ENCODE peak calls at places on chromosomes 13 and 19, in eight cellular contexts. One of them, this sample, is unnamed.

GRCh38 chr19:7904074-7905020 is 670 bp downstream of the MAP2K7 start:
- DNase-seq in fibroblast of pulmonary artery: no peak
- DNase-seq in AG04449: no peak
- DNase-seq in osteocyte: no peak
- DNase-seq in AG10803: no peak
- DNase-seq in body of pancreas: peak
- DNase-seq in IMR-90: no peak
- DNase-seq in GM10248: peak
- DNase-seq in this sample: no peak

GRCh38 chr13:75129331-75129730 is 352.6 kb downstream of the TBC1D4 start:
- DNase-seq in IMR-90: no peak
- DNase-seq in osteocyte: no peak
- DNase-seq in AG04449: no peak
- DNase-seq in AG10803: peak
- DNase-seq in body of pancreas: no peak
- DNase-seq in GM10248: no peak
- DNase-seq in fibroblast of pulmonary artery: no peak
- DNase-seq in this sample: no peak

GRCh38 chr19:35213678-35214632 is 14.6 kb downstream of the FAM187B start:
- DNase-seq in AG04449: no peak
- DNase-seq in fibroblast of pulmonary artery: peak
- DNase-seq in body of pancreas: peak
- DNase-seq in IMR-90: peak
- DNase-seq in AG10803: peak
- DNase-seq in osteocyte: no peak
- DNase-seq in GM10248: peak
- DNase-seq in this sample: peak

GRCh38 chr13:59691501-59692066 is 472.1 kb downstream of the DIAPH3 start:
- DNase-seq in osteocyte: no peak
- DNase-seq in AG10803: no peak
- DNase-seq in fibroblast of pulmonary artery: no peak
- DNase-seq in AG04449: no peak
- DNase-seq in GM10248: no peak
- DNase-seq in body of pancreas: no peak
- DNase-seq in IMR-90: peak
- DNase-seq in this sample: no peak

GRCh38 chr13:44303681-44304432 is 69.8 kb upstream of the SERP2 start:
- DNase-seq in IMR-90: no peak
- DNase-seq in body of pancreas: peak
- DNase-seq in osteocyte: no peak
- DNase-seq in GM10248: no peak
- DNase-seq in AG10803: no peak
- DNase-seq in fibroblast of pulmonary artery: no peak
- DNase-seq in AG04449: no peak
- DNase-seq in this sample: no peak

GRCh38 chr19:47613165-47614146 is 4.5 kb downstream of the BICRA start:
- DNase-seq in AG04449: no peak
- DNase-seq in IMR-90: peak
- DNase-seq in AG10803: peak
- DNase-seq in osteocyte: peak
- DNase-seq in GM10248: no peak
- DNase-seq in body of pancreas: no peak
- DNase-seq in fibroblast of pulmonary artery: peak
- DNase-seq in this sample: no peak

GRCh38 chr19:15538774-15539173 is 30.4 kb downstream of the CYP4F22 start:
- DNase-seq in AG10803: no peak
- DNase-seq in IMR-90: peak
- DNase-seq in fibroblast of pulmonary artery: peak
- DNase-seq in AG04449: no peak
- DNase-seq in body of pancreas: no peak
- DNase-seq in osteocyte: no peak
- DNase-seq in GM10248: no peak
- DNase-seq in this sample: no peak

GRCh38 chr13:97535619-97536018 is 101.7 kb downstream of the RAP2A start:
- DNase-seq in GM10248: no peak
- DNase-seq in osteocyte: no peak
- DNase-seq in body of pancreas: no peak
- DNase-seq in AG10803: peak
- DNase-seq in fibroblast of pulmonary artery: peak
- DNase-seq in AG04449: peak
- DNase-seq in IMR-90: peak
- DNase-seq in this sample: no peak

GRCh38 chr13:78829821-78830220 is 170.9 kb upstream of the OBI1 start:
- DNase-seq in AG10803: no peak
- DNase-seq in GM10248: no peak
- DNase-seq in osteocyte: no peak
- DNase-seq in AG04449: no peak
- DNase-seq in fibroblast of pulmonary artery: no peak
- DNase-seq in body of pancreas: no peak
- DNase-seq in IMR-90: no peak
- DNase-seq in this sample: no peak

GRCh38 chr13:30179547-30180256 is 127.6 kb downstream of the KATNAL1 start:
- DNase-seq in AG10803: no peak
- DNase-seq in IMR-90: no peak
- DNase-seq in fibroblast of pulmonary artery: no peak
- DNase-seq in body of pancreas: no peak
- DNase-seq in GM10248: no peak
- DNase-seq in osteocyte: no peak
- DNase-seq in AG04449: no peak
- DNase-seq in this sample: no peak

GRCh38 chr19:1252818-1253513 is 4.6 kb downstream of the MIDN start:
- DNase-seq in AG10803: peak
- DNase-seq in AG04449: peak
- DNase-seq in body of pancreas: peak
- DNase-seq in IMR-90: peak
- DNase-seq in GM10248: no peak
- DNase-seq in osteocyte: peak
- DNase-seq in fibroblast of pulmonary artery: peak
- DNase-seq in this sample: peak

GRCh38 chr13:73819711-73820110 is 314.5 kb downstream of the KLF12 start:
- DNase-seq in IMR-90: no peak
- DNase-seq in AG04449: no peak
- DNase-seq in body of pancreas: no peak
- DNase-seq in GM10248: no peak
- DNase-seq in fibroblast of pulmonary artery: no peak
- DNase-seq in osteocyte: no peak
- DNase-seq in AG10803: no peak
- DNase-seq in this sample: no peak

GRCh38 chr19:8578642-8579265 is 1.5 kb upstream of the MYO1F start:
- DNase-seq in fibroblast of pulmonary artery: peak
- DNase-seq in osteocyte: peak
- DNase-seq in AG10803: peak
- DNase-seq in IMR-90: peak
- DNase-seq in body of pancreas: peak
- DNase-seq in AG04449: no peak
- DNase-seq in GM10248: peak
- DNase-seq in this sample: peak

GRCh38 chr13:53276265-53276664 is 247.7 kb downstream of the OLFM4 start:
- DNase-seq in GM10248: no peak
- DNase-seq in IMR-90: no peak
- DNase-seq in fibroblast of pulmonary artery: no peak
- DNase-seq in AG04449: no peak
- DNase-seq in osteocyte: no peak
- DNase-seq in body of pancreas: no peak
- DNase-seq in AG10803: no peak
- DNase-seq in this sample: no peak

GRCh38 chr19:52170863-52171320 is 529 bp downstream of the ZNF836 start:
- DNase-seq in fibroblast of pulmonary artery: no peak
- DNase-seq in AG10803: no peak
- DNase-seq in GM10248: no peak
- DNase-seq in osteocyte: no peak
- DNase-seq in AG04449: no peak
- DNase-seq in IMR-90: no peak
- DNase-seq in body of pancreas: peak
- DNase-seq in this sample: no peak

GRCh38 chr13:29402168-29402621 is 193.3 kb downstream of the SLC7A1 start:
- DNase-seq in osteocyte: no peak
- DNase-seq in body of pancreas: no peak
- DNase-seq in fibroblast of pulmonary artery: peak
- DNase-seq in GM10248: no peak
- DNase-seq in IMR-90: peak
- DNase-seq in AG04449: no peak
- DNase-seq in AG10803: no peak
- DNase-seq in this sample: no peak

GRCh38 chr13:50969691-50970090 is 60.1 kb downstream of the RNASEH2B start:
- DNase-seq in AG10803: peak
- DNase-seq in GM10248: no peak
- DNase-seq in body of pancreas: no peak
- DNase-seq in fibroblast of pulmonary artery: peak
- DNase-seq in IMR-90: no peak
- DNase-seq in AG04449: no peak
- DNase-seq in osteocyte: no peak
- DNase-seq in this sample: no peak
- TF ChIP-seq CTCF in AG10803: peak
- TF ChIP-seq CTCF in GM10248: no peak
- TF ChIP-seq CTCF in body of pancreas: no peak
- TF ChIP-seq CTCF in fibroblast of pulmonary artery: no peak
- TF ChIP-seq CTCF in IMR-90: no peak
- TF ChIP-seq CTCF in AG04449: no peak
- TF ChIP-seq CTCF in osteocyte: no peak
- TF ChIP-seq CTCF in this sample: no peak

DNA sequence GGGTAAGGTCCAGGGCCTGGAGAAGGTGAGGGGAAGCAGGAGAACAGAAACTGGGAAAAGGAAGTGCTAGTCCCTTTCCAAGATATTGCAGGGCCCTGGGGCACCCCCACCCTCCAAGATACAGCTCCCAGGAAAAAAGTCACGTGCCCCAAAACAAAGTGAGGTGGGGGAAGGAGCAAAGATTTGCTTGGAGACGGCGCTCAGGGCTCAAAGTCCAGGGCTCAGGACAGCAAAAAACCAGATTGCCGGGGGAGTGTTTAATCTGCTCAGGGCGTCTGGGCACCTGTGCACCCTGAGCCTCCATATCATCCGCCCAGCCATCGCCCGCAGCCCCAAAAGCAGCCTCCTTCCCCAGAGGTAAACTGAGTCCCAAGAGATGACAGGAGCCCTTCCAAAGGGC is 6.3 kb downstream of the SMIM24 start:
- DNase-seq in fibroblast of pulmonary artery: no peak
- DNase-seq in body of pancreas: no peak
- DNase-seq in AG04449: no peak
- DNase-seq in osteocyte: no peak
- DNase-seq in IMR-90: no peak
- DNase-seq in GM10248: no peak
- DNase-seq in AG10803: no peak
- DNase-seq in this sample: no peak
- TF ChIP-seq CTCF in fibroblast of pulmonary artery: no peak
- TF ChIP-seq CTCF in body of pancreas: no peak
- TF ChIP-seq CTCF in AG04449: no peak
- TF ChIP-seq CTCF in osteocyte: no peak
- TF ChIP-seq CTCF in IMR-90: no peak
- TF ChIP-seq CTCF in GM10248: no peak
- TF ChIP-seq CTCF in AG10803: no peak
- TF ChIP-seq CTCF in this sample: no peak

DNA sequence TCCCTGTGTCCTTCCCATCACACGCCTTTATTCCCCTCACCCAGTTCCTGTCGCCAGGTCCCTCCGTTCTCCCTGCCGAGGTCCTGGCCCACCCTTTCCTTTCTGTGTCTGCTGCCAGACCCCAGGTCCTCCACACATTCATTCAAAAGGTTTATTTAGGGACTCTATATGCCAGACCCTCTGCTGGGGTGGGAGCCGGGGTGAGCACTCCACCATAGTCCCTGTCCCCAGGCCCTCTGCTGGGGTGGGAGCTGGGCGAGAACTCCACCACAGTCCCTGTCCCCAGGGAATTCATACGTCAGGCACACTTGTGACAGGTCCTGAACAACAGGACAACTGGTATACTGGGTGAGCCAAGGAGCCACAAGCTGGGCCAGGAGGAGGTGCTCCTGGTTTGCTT is 34.4 kb upstream of the TUBGCP3 start:
- DNase-seq in fibroblast of pulmonary artery: no peak
- DNase-seq in osteocyte: no peak
- DNase-seq in AG04449: no peak
- DNase-seq in AG10803: no peak
- DNase-seq in body of pancreas: no peak
- DNase-seq in IMR-90: no peak
- DNase-seq in GM10248: no peak
- DNase-seq in this sample: no peak
- TF ChIP-seq CTCF in fibroblast of pulmonary artery: no peak
- TF ChIP-seq CTCF in osteocyte: no peak
- TF ChIP-seq CTCF in AG04449: no peak
- TF ChIP-seq CTCF in AG10803: no peak
- TF ChIP-seq CTCF in body of pancreas: no peak
- TF ChIP-seq CTCF in IMR-90: no peak
- TF ChIP-seq CTCF in GM10248: no peak
- TF ChIP-seq CTCF in this sample: no peak

GRCh38 chr19:11142528-11143171 is 12.9 kb downstream of the SPC24 start:
- DNase-seq in osteocyte: peak
- DNase-seq in AG04449: peak
- DNase-seq in IMR-90: peak
- DNase-seq in fibroblast of pulmonary artery: peak
- DNase-seq in body of pancreas: peak
- DNase-seq in AG10803: peak
- DNase-seq in GM10248: no peak
- DNase-seq in this sample: peak

GRCh38 chr19:11140896-11141295 is 14.7 kb downstream of the SPC24 start:
- DNase-seq in IMR-90: no peak
- DNase-seq in body of pancreas: no peak
- DNase-seq in AG04449: no peak
- DNase-seq in osteocyte: no peak
- DNase-seq in GM10248: peak
- DNase-seq in fibroblast of pulmonary artery: no peak
- DNase-seq in AG10803: no peak
- DNase-seq in this sample: no peak

GRCh38 chr19:11138659-11139526 is 16.7 kb downstream of the SPC24 start:
- DNase-seq in AG10803: peak
- DNase-seq in GM10248: peak
- DNase-seq in IMR-90: peak
- DNase-seq in body of pancreas: peak
- DNase-seq in fibroblast of pulmonary artery: peak
- DNase-seq in AG04449: peak
- DNase-seq in osteocyte: peak
- DNase-seq in this sample: peak

GRCh38 chr19:11145147-11145924 is 10.2 kb downstream of the SPC24 start:
- DNase-seq in AG04449: no peak
- DNase-seq in AG10803: no peak
- DNase-seq in GM10248: no peak
- DNase-seq in osteocyte: no peak
- DNase-seq in body of pancreas: no peak
- DNase-seq in fibroblast of pulmonary artery: no peak
- DNase-seq in IMR-90: no peak
- DNase-seq in this sample: no peak

GRCh38 chr19:11141937-11142527 is 13.6 kb downstream of the SPC24 start:
- DNase-seq in AG10803: no peak
- DNase-seq in IMR-90: no peak
- DNase-seq in fibroblast of pulmonary artery: no peak
- DNase-seq in GM10248: no peak
- DNase-seq in AG04449: no peak
- DNase-seq in osteocyte: no peak
- DNase-seq in body of pancreas: peak
- DNase-seq in this sample: no peak
- TF ChIP-seq CTCF in AG10803: no peak
- TF ChIP-seq CTCF in IMR-90: no peak
- TF ChIP-seq CTCF in fibroblast of pulmonary artery: no peak
- TF ChIP-seq CTCF in GM10248: no peak
- TF ChIP-seq CTCF in AG04449: no peak
- TF ChIP-seq CTCF in osteocyte: no peak
- TF ChIP-seq CTCF in body of pancreas: no peak
- TF ChIP-seq CTCF in this sample: no peak

This sample was measured in tibial nerve.